ENCODE peak calls at places on chromosomes 5 and 9, in seven cellular contexts. Y is activated naive CD4-positive, alpha-beta T cell treated with anti-CD3 and anti-CD28 coated beads, Interleukin-2, amount 50 U/mL, for 16 hours; B is AG20443; F is CD8-positive, alpha-beta memory T cell; S is psoas muscle; C is COR-L47; Q is HTR-8/SVneo. L is an unnamed sample.

GRCh38 chr5:59007460-59008063 is 424.7 kb downstream of the RAB3C start:
- DNase-seq in Y (no peak), B (peak), F (no peak), S (no peak), C (peak), Q (peak), L (no peak)

GRCh38 chr5:149714877-149715502 is 15.1 kb upstream of the PPARGC1B start:
- DNase-seq in Y (no peak), B (no peak), F (no peak), S (no peak), C (no peak), Q (no peak), L (no peak)

GRCh38 chr5:178996156-178996555 is 1.0 kb upstream of the GRM6 start:
- DNase-seq in Y (no peak), B (no peak), F (no peak), S (no peak), C (no peak), Q (no peak), L (no peak)

GRCh38 chr9:96057155-96057554 is 181.7 kb downstream of the ERCC6L2 start:
- DNase-seq in Y (no peak), B (no peak), F (no peak), S (no peak), C (no peak), Q (no peak), L (no peak)

GRCh38 chr5:141809697-141810096 is 68.5 kb downstream of the PCDH1 start:
- DNase-seq in Y (no peak), B (no peak), F (no peak), S (no peak), C (no peak), Q (no peak), L (no peak)

GRCh38 chr9:104682642-104683041 is 11.7 kb upstream of the OR13D1 start:
- DNase-seq in Y (no peak), B (peak), F (no peak), S (no peak), C (peak), Q (peak), L (peak)

GRCh38 chr9:129125478-129125877 is 14.3 kb downstream of the PTPA start:
- DNase-seq in Y (no peak), B (peak), F (no peak), S (no peak), C (no peak), Q (no peak), L (no peak)

GRCh38 chr9:127311239-127311741 is 46.7 kb downstream of the GARNL3 start:
- DNase-seq in Y (peak), B (peak), F (peak), S (no peak), C (peak), Q (no peak), L (peak)

GRCh38 chr9:120109242-120109641 is 470.7 kb downstream of the CDK5RAP2 start:
- DNase-seq in Y (no peak), B (peak), F (no peak), S (no peak), C (peak), Q (no peak), L (no peak)

GRCh38 chr5:133113331-133114061 is 61.7 kb downstream of the HSPA4 start:
- DNase-seq in Y (no peak), B (peak), F (no peak), S (no peak), C (no peak), Q (no peak), L (no peak)

GRCh38 chr9:81474792-81475191 is 214.6 kb downstream of the TLE1 start:
- DNase-seq in Y (no peak), B (no peak), F (no peak), S (no peak), C (no peak), Q (no peak), L (no peak)

GRCh38 chr9:133767625-133768024 is 29.5 kb upstream of the SARDH start:
- DNase-seq in Y (no peak), B (no peak), F (no peak), S (no peak), C (no peak), Q (no peak), L (no peak)

GRCh38 chr9:111961575-111961974 is 65.0 kb downstream of the UGCG start:
- DNase-seq in Y (no peak), B (no peak), F (no peak), S (no peak), C (peak), Q (no peak), L (no peak)

GRCh38 chr9:77017505-77017894 is 2.0 kb upstream of the FOXB2 start:
- DNase-seq in Y (no peak), B (no peak), F (no peak), S (no peak), C (no peak), Q (no peak), L (no peak)

GRCh38 chr5:132506094-132506692 is 15.6 kb upstream of the IRF1 start:
- DNase-seq in Y (no peak), B (peak), F (no peak), S (no peak), C (no peak), Q (peak), L (no peak)

GRCh38 chr5:12109075-12109688 is 204.9 kb upstream of the CTNND2 start:
- DNase-seq in Y (no peak), B (no peak), F (no peak), S (no peak), C (no peak), Q (no peak), L (no peak)

GRCh38 chr9:131762356-131762932 is 22.6 kb upstream of the RAPGEF1 start:
- DNase-seq in Y (peak), B (peak), F (peak), S (peak), C (peak), Q (peak), L (peak)

GRCh38 chr9:130185494-130186005 is 13.3 kb downstream of the NCS1 start:
- DNase-seq in Y (no peak), B (no peak), F (no peak), S (no peak), C (no peak), Q (no peak), L (no peak)

GRCh38 chr5:83552275-83552674 is 80.7 kb downstream of the VCAN start:
- DNase-seq in Y (no peak), B (no peak), F (no peak), S (no peak), C (no peak), Q (no peak), L (no peak)

GRCh38 chr5:170633235-170634041 is 129.6 kb downstream of the KCNIP1 start:
- DNase-seq in Y (no peak), B (peak), F (no peak), S (peak), C (no peak), Q (peak), L (no peak)

GRCh38 chr5:136058972-136059354 is 30.2 kb downstream of the TGFBI start:
- DNase-seq in Y (no peak), B (no peak), F (no peak), S (no peak), C (no peak), Q (no peak), L (no peak)

GRCh38 chr5:110536120-110537115 is 190.1 kb downstream of the TMEM232 start:
- DNase-seq in Y (no peak), B (peak), F (no peak), S (no peak), C (no peak), Q (no peak), L (no peak)

GRCh38 chr5:60649288-60649917 is 50.6 kb downstream of the DEPDC1B start:
- DNase-seq in Y (no peak), B (peak), F (no peak), S (no peak), C (peak), Q (peak), L (no peak)

GRCh38 chr5:87081511-87082372 is 185.9 kb upstream of the RASA1 start:
- DNase-seq in Y (no peak), B (no peak), F (peak), S (no peak), C (no peak), Q (no peak), L (peak)

GRCh38 chr9:114230068-114230467 is 74.7 kb downstream of the COL27A1 start:
- DNase-seq in Y (no peak), B (no peak), F (no peak), S (no peak), C (no peak), Q (no peak), L (no peak)

GRCh38 chr5:127957701-127958190 is 125.8 kb upstream of the SLC12A2 start:
- DNase-seq in Y (no peak), B (no peak), F (no peak), S (no peak), C (no peak), Q (no peak), L (no peak)

GRCh38 chr5:141560141-141560540 is 58.7 kb downstream of the DIAPH1 start:
- DNase-seq in Y (no peak), B (no peak), F (no peak), S (no peak), C (peak), Q (no peak), L (no peak)

GRCh38 chr9:98860871-98861293 is 53.4 kb downstream of the GALNT12 start:
- DNase-seq in Y (no peak), B (peak), F (no peak), S (peak), C (peak), Q (peak), L (no peak)

GRCh38 chr5:160492565-160492964 is 70.9 kb downstream of the PTTG1 start:
- DNase-seq in Y (no peak), B (peak), F (no peak), S (no peak), C (no peak), Q (no peak), L (no peak)

GRCh38 chr9:120362446-120362845 is 217.5 kb downstream of the CDK5RAP2 start:
- DNase-seq in Y (no peak), B (no peak), F (no peak), S (no peak), C (no peak), Q (no peak), L (no peak)

GRCh38 chr9:41229408-41230401 is 40.6 kb upstream of the ZNG1F start:
- DNase-seq in Y (no peak), B (peak), F (no peak), S (no peak), C (no peak), Q (peak), L (no peak)

GRCh38 chr5:61048534-61048933 is 103.5 kb downstream of the NDUFAF2 start:
- DNase-seq in Y (no peak), B (peak), F (no peak), S (no peak), C (no peak), Q (peak), L (no peak)

GRCh38 chr9:37992924-37993349 is 76.1 kb downstream of the SHB start:
- DNase-seq in Y (no peak), B (no peak), F (no peak), S (no peak), C (no peak), Q (no peak), L (no peak)

GRCh38 chr9:93132287-93132927 is 1.6 kb downstream of the NINJ1 start:
- DNase-seq in Y (no peak), B (peak), F (no peak), S (no peak), C (no peak), Q (no peak), L (no peak)

GRCh38 chr9:133247632-133248031 is 27.4 kb downstream of the ABO start:
- DNase-seq in Y (no peak), B (no peak), F (no peak), S (no peak), C (no peak), Q (no peak), L (no peak)

GRCh38 chr5:17305024-17305423 is 87.6 kb downstream of the BASP1 start:
- DNase-seq in Y (no peak), B (no peak), F (no peak), S (no peak), C (no peak), Q (no peak), L (no peak)

GRCh38 chr5:136730426-136730825 is 365.1 kb upstream of the TRPC7 start:
- DNase-seq in Y (no peak), B (no peak), F (no peak), S (no peak), C (no peak), Q (no peak), L (no peak)

GRCh38 chr5:81265101-81265500 is 32.0 kb downstream of the CKMT2 start:
- DNase-seq in Y (no peak), B (no peak), F (no peak), S (no peak), C (no peak), Q (no peak), L (no peak)